ENCODE peak calls at places on chromosomes 4 and X, in nine cellular contexts. J, Z, N, D, B, I, G, O and C are unnamed samples.

GRCh38 chr4:139808381-139809206 is 143.0 kb downstream of the MGST2 start:
- DNase-seq in J (no peak), N (no peak), G (no peak), O (no peak), Z (no peak), B (no peak), D (no peak), I (no peak), C (peak; percentile 61)

GRCh38 chrX:19107035-19107434 is 15.2 kb downstream of the ADGRG2 start:
- DNase-seq in B (no peak), G (no peak), N (no peak), Z (no peak), D (no peak), O (no peak), I (no peak), J (no peak), C (no peak)

GRCh38 chr4:150297861-150298474 is 219.7 kb downstream of the DCLK2 start:
- DNase-seq in N (no peak), Z (no peak), B (peak; percentile 75), O (peak; percentile 67), J (no peak), G (no peak), I (peak; percentile 21), D (peak; percentile 25), C (peak; percentile 26)

GRCh38 chr4:139655116-139655515 is 10.5 kb upstream of the MGST2 start:
- DNase-seq in D (no peak), B (peak; percentile 24), G (no peak), N (no peak), O (no peak), I (no peak), Z (no peak), J (no peak), C (no peak)

GRCh38 chrX:149221246-149221645 is 283.9 kb downstream of the IDS start:
- DNase-seq in J (no peak), B (no peak), I (no peak), G (no peak), O (no peak), N (no peak), Z (no peak), D (no peak), C (no peak)

GRCh38 chrX:72367524-72367923 is 61.8 kb upstream of the CITED1 start:
- DNase-seq in J (no peak), B (no peak), O (no peak), D (no peak), Z (no peak), I (no peak), N (no peak), G (no peak), C (no peak)

GRCh38 chrX:39653656-39654055 is 444.1 kb downstream of the BCOR start:
- DNase-seq in D (no peak), J (no peak), B (no peak), I (no peak), O (no peak), N (no peak), Z (no peak), G (no peak), C (no peak)

GRCh38 chr4:125004676-125005075 is 292.1 kb upstream of the ANKRD50 start:
- DNase-seq in I (no peak), B (no peak), G (no peak), D (no peak), O (no peak), J (no peak), Z (no peak), N (no peak), C (no peak)

GRCh38 chrX:112043997-112044396 is 38.6 kb downstream of the TRPC5 start:
- DNase-seq in I (no peak), J (no peak), O (no peak), N (no peak), G (no peak), D (no peak), B (no peak), Z (no peak), C (no peak)

GRCh38 chr4:4801013-4801412 is 58.5 kb upstream of the MSX1 start:
- DNase-seq in G (no peak), O (no peak), J (no peak), Z (no peak), I (no peak), D (no peak), N (no peak), B (no peak), C (no peak)

GRCh38 chrX:11190745-11191510 is 79.8 kb downstream of the HCCS start:
- DNase-seq in I (peak; percentile 48), N (no peak), O (no peak), Z (peak; percentile 39), G (no peak), D (peak; percentile 53), B (no peak), J (no peak), C (no peak)

DNA sequence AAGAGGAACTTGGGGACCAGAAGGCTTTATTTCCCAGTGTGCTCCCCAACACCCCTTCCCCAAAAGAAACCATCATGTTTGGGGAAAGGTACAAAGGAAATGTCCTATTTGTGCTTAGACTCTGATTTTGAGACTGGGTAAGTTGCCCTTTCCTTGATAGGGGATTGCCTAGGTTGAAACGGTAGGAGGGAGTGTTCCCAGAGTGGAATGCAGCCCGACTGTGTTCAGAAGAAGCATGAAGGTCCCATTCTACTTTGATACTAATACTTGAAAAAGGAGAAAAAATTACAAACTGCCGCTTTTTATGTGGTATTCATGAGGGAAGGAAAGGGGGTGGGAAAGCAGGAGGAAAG is 32.4 kb upstream of the TMEM131L start:
- DNase-seq in D (no peak), B (no peak), N (no peak), G (no peak), I (no peak), J (no peak), Z (no peak), O (no peak), C (no peak)
- H3K4me1 ChIP-seq in D (no peaks in the 10 kb centered on the region), B (no peaks in the 10 kb centered on the region), N (no peaks in the 10 kb centered on the region), G (peaks cover 15% of the 10 kb centered on the region), I (peaks cover 9% of the 10 kb centered on the region), J (no peaks in the 10 kb centered on the region), Z (peaks cover 27% of the 10 kb centered on the region), O (no peaks in the 10 kb centered on the region), C (no peaks in the 10 kb centered on the region)

DNA sequence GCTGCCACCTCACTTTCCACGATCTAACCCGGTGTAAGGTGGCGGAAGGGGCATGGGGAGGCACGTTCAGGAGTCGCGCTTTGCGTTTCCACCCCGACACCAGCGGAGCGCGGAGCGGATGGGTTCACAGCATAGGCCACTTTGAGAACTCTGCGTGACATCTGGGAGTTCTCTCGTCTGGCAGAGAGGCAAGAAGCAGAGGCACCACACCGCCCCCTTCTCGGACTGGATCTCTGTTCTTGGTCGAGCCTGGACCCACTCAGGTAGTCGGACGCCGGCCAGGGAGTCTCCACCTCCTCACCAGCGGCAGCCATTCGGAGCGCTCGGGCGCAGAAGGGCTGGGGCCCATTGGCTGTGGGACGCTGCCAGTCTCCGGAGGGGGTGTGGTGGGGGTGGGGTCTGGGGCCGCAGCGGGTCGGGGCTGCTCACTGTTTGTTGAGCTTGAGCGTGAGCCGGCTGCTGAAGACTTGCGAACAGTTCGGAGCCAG is at the start of gene DACH2:
- DNase-seq in J (peak; percentile 66), D (peak; percentile 75), Z (peak; percentile 78), N (no peak), O (peak; percentile 19), G (peak; percentile 69), B (peak; percentile 80), I (peak; percentile 66), C (peak; percentile 77)
- TF ChIP-seq POLR2A in J (no peak), D (no peak), Z (no peak), N (no peak), O (peak; percentile 16), G (no peak), B (no peak), I (no peak), C (peak; percentile 13)

DNA sequence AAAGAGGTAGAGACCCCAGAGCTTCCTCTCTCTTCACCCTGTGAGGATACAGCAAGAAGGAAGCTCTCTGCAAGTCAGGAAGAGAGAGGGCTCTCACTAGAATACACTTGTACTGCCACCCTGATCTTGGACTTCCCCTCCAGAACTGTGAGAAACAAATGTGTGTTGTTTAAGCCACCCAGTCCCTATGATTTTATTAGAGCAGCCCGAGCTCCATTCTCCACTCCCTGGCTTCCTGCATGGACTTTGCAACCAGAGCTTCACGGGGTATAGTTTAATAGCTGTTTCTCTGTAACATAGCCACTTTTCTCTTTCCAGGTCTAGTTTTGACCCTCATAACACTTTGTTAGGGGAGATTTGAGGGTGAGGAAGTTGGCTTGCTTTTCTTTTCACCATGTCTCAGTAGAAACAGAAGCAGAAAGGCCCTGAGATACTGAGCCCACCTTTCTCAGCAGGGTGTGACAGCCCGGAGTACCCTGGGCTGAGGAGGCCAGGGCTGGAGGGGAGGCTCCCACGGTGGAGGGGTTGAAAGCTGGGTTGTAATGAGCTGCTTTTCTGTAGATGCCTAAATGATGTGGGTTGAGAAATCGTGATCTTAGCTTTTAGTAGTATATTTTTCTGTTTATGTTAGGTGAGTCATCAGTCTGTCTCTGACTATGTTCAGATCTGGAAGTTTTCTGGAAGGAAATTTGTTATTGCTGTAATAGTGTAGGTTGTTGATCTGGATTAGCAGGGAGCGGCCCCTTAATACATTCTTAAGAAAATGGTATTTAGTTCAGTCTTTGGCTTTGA is 118.6 kb downstream of the PTTG2 start:
- DNase-seq in D (no peak), N (no peak), J (no peak), O (no peak), Z (no peak), I (peak; percentile 63), G (no peak), B (no peak), C (no peak)
- H3K27ac ChIP-seq in D (peak overlapping the region; percentile 17), N (peak overlapping the region; percentile 65), J (peak overlapping the region; percentile 51), O (no peak overlapping the region), Z (peak overlapping the region; percentile 74), I (peak overlapping the region; percentile 87), G (peak overlapping the region; percentile 66), B (no peak overlapping the region), C (peak overlapping the region; percentile 68)

DNA sequence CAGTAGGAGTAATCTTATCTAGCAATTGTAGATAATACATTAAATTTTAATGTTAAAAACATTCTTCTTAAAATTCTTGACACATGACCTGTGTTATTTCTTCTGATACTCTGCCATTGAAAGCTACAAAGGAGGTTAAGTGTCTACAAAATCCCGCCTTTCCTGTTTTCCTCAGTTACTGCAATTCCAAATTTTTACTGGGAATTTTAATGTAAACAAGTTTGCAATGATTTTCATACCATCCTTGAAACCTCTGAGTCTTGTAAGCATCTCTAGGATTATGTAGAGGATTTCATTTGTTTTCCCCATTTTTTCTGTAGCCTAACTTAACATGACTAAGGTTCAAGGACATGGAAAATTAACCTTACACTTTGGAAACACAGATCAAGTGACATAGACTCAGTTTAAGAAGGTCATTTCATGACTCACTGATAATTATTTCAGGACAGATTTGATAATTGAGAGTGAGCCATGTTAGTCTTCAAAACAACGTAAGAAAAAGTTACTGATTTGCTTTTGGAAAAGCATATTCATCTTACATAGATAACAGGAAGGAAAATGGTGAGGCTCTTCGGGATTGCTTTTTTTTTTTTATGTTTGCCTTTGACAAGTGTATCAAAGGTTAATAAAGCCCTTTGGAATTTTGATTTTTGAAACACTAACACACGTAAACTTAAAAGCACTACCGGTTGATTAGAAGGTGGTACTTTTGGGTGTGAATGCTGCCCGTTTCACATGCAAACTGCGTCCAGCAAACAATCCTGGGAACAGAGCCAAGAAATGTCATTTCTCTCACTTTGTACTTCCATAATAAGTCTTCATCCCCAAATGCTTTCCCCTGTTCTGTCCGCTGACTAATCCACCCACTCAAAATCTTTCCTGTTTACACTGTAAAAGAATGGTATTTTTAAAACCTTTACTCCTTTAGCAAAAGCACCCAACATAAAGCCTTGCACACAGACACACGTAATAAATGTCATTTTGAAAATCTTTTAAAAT is 39.4 kb upstream of the PDLIM5 start:
- DNase-seq in I (no peak), O (no peak), Z (no peak), J (no peak), N (no peak), B (peak; percentile 23), D (peak; percentile 8), G (no peak), C (peak; percentile 34)
- H3K4me1 ChIP-seq in I (peaks cover 13% of the 10 kb centered on the region), O (no peaks in the 10 kb centered on the region), Z (peaks cover 18% of the 10 kb centered on the region), J (peaks cover 51% of the 10 kb centered on the region), N (peaks cover 9% of the 10 kb centered on the region), B (no peaks in the 10 kb centered on the region), D (no peaks in the 10 kb centered on the region), G (no peaks in the 10 kb centered on the region), C (peaks cover 5% of the 10 kb centered on the region)